ENCODE peak calls at places on chromosomes 7 and 10, in seven cellular contexts. H is pancreas; E is body of pancreas; M is CD8-positive, alpha-beta T cell; K is A549; J is cardiac muscle cell; A is transverse colon. F is an unnamed sample. For H3K4me1 and H3K9me3, the result is how much of the 10 kb centered on the place peaks cover.

GRCh38 chr7:100943693-100944092 is 5.6 kb upstream of the MUC3A start:
- DNase-seq in H (no peak), E (no peak), M (no peak), K (no peak), J (no peak), A (no peak), F (no peak)

GRCh38 chr7:37035631-37036030 is 311.3 kb upstream of the AOAH start:
- DNase-seq in H (no peak), E (no peak), M (no peak), K (no peak), J (no peak), A (no peak), F (no peak)

GRCh38 chr7:43535031-43535451 is 47.9 kb upstream of the STK17A start:
- DNase-seq in H (no peak), E (peak), M (no peak), K (no peak), J (no peak), A (no peak), F (no peak)

GRCh38 chr7:102273749-102274712 is 12.6 kb upstream of the SH2B2 start:
- DNase-seq in H (no peak), E (no peak), M (no peak), K (peak), J (peak), A (peak), F (no peak)

GRCh38 chr7:99672571-99672970 is 7.2 kb downstream of the CYP3A5 start:
- DNase-seq in H (no peak), E (no peak), M (no peak), K (no peak), J (no peak), A (no peak), F (no peak)

GRCh38 chr10:43598447-43598846 is 7.8 kb upstream of the ZNF485 start:
- DNase-seq in H (no peak), E (no peak), M (no peak), K (no peak), J (no peak), A (no peak), F (no peak)

GRCh38 chr7:140641532-140642191 is 1.0 kb upstream of the DENND2A start:
- DNase-seq in H (no peak), E (no peak), M (no peak), K (no peak), J (no peak), A (no peak), F (peak)

GRCh38 chr7:151057989-151058765 is 480 bp upstream of the CDK5 start:
- DNase-seq in H (peak), E (peak), M (peak), K (peak), J (peak), A (peak), F (peak)

GRCh38 chr7:24435002-24435401 is 138.2 kb upstream of the PALS2 start:
- DNase-seq in H (no peak), E (no peak), M (no peak), K (no peak), J (no peak), A (no peak), F (no peak)

GRCh38 chr7:1720325-1720724 is 50.2 kb downstream of the ELFN1 start:
- DNase-seq in H (no peak), E (no peak), M (no peak), K (no peak), J (no peak), A (no peak), F (no peak)

GRCh38 chr10:34049887-34050286 is 715.4 kb upstream of the NRP1 start:
- DNase-seq in H (no peak), E (no peak), M (no peak), K (peak), J (no peak), A (no peak), F (no peak)

GRCh38 chr10:47044741-47045140 is 133.5 kb downstream of the PTPN20 start:
- DNase-seq in H (no peak), E (no peak), M (no peak), K (no peak), J (no peak), A (no peak), F (no peak)

GRCh38 chr7:47227762-47228177 is 354.1 kb downstream of the TNS3 start:
- DNase-seq in H (no peak), E (peak), M (no peak), K (peak), J (no peak), A (peak), F (no peak)

GRCh38 chr10:90658791-90659190 is 199.0 kb downstream of the HTR7 start:
- DNase-seq in H (no peak), E (no peak), M (no peak), K (no peak), J (no peak), A (no peak), F (no peak)

GRCh38 chr7:95828824-95829428 is 56.6 kb downstream of the DYNC1I1 start:
- DNase-seq in H (no peak), E (no peak), M (no peak), K (no peak), J (no peak), A (no peak), F (no peak)

GRCh38 chr7:74175270-74175803 is 1.2 kb downstream of the EIF4H start:
- DNase-seq in H (no peak), E (no peak), M (no peak), K (no peak), J (no peak), A (no peak), F (no peak)

GRCh38 chr10:58264780-58265179 is 2.9 kb downstream of the IPMK start:
- DNase-seq in H (no peak), E (no peak), M (no peak), K (no peak), J (peak), A (no peak), F (no peak)

GRCh38 chr10:117139581-117140524 is 1.8 kb upstream of the VAX1 start:
- DNase-seq in H (no peak), E (no peak), M (no peak), K (no peak), J (no peak), A (no peak), F (no peak)

GRCh38 chr10:49560526-49560925 is 21.6 kb upstream of the ERCC6 start:
- DNase-seq in H (no peak), E (no peak), M (no peak), K (no peak), J (no peak), A (no peak), F (no peak)

GRCh38 chr10:75395171-75395954 is 6.2 kb downstream of the ZNF503 start:
- DNase-seq in H (peak), E (peak), M (no peak), K (peak), J (peak), A (peak), F (no peak)

GRCh38 chr10:116998172-116998571 is 6.8 kb downstream of the SHTN1 start:
- DNase-seq in H (no peak), E (no peak), M (no peak), K (no peak), J (no peak), A (no peak), F (no peak)

GRCh38 chr10:74643586-74643956 is 182.8 kb upstream of the KAT6B start:
- DNase-seq in H (no peak), E (no peak), M (no peak), K (no peak), J (no peak), A (no peak), F (no peak)

GRCh38 chr10:43853369-43853768 is 204.7 kb upstream of the ZNF32 start:
- DNase-seq in H (no peak), E (no peak), M (no peak), K (no peak), J (no peak), A (no peak), F (no peak)

GRCh38 chr7:106448346-106448991 is 163.7 kb upstream of the NAMPT start:
- DNase-seq in H (no peak), E (no peak), M (no peak), K (no peak), J (no peak), A (no peak), F (no peak)

GRCh38 chr10:3365630-3366029 is 193.0 kb upstream of the PITRM1 start:
- DNase-seq in H (no peak), E (no peak), M (no peak), K (peak), J (no peak), A (no peak), F (no peak)

GRCh38 chr10:103395754-103396066 is 565 bp downstream of the ATP5MK start:
- DNase-seq in H (no peak), E (no peak), M (no peak), K (no peak), J (peak), A (peak), F (no peak)

GRCh38 chr10:123287594-123288247 is 133.5 kb downstream of the BUB3 start:
- DNase-seq in H (no peak), E (no peak), M (no peak), K (peak), J (no peak), A (no peak), F (no peak)

GRCh38 chr10:48572414-48572813 is 32.5 kb downstream of the ARHGAP22 start:
- DNase-seq in H (no peak), E (no peak), M (no peak), K (no peak), J (no peak), A (no peak), F (no peak)

GRCh38 chr7:29192284-29192683 is 2.3 kb upstream of the CHN2 start:
- DNase-seq in H (no peak), E (no peak), M (no peak), K (no peak), J (no peak), A (no peak), F (no peak)
- H3K4me1 ChIP-seq in H (under half), E (half or more), M (under half), K (under half), J (under half), A (under half), F (under half)

GRCh38 chr7:684416-684815 is 42.1 kb upstream of the DNAAF5 start:
- DNase-seq in H (no peak), E (no peak), M (no peak), K (no peak), J (no peak), A (no peak), F (peak)

GRCh38 chr7:685540-685939 is 41.0 kb upstream of the DNAAF5 start:
- DNase-seq in H (no peak), E (no peak), M (no peak), K (no peak), J (no peak), A (no peak), F (no peak)

GRCh38 chr7:681551-682307 is 44.8 kb upstream of the DNAAF5 start:
- DNase-seq in H (no peak), E (no peak), M (no peak), K (no peak), J (no peak), A (no peak), F (peak)

GRCh38 chr7:682810-683209 is 43.7 kb upstream of the DNAAF5 start:
- DNase-seq in H (no peak), E (no peak), M (no peak), K (no peak), J (no peak), A (no peak), F (peak)

DNA sequence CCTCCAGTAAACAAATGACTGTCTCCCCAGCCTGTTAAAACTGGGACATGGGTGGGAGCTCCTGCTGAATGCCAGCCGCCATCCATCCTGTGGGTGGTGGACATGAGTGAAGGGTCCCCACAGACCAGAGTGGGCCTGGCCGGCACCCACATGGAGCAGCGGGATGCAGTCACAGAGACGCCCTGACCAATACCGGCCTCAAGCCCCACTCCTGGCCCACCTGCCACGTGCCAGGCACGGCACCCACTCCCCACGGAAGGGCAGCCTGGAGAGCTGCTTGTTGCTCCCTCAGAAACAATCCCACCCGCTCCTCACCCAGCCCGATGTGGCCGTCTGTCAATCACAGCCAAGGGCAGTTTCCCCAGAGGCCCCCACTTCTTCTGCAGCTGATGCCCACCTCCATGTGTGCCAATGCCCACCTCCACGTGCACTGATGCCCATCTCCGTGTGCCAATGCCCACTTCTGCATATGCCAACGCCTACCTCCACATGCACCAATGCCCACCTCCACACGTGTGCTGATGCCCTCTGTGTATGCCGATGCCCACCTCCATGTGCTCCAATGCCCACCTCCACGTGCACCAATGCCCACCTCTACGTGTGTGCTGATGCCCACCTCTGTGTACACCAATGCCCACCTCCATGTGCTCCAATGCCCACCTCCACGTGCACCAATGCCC is 42.8 kb upstream of the DNAAF5 start:
- DNase-seq in H (no peak), E (no peak), M (no peak), K (no peak), J (no peak), A (no peak), F (peak)
- H3K9me3 ChIP-seq in H (under half), E (under half), M (under half), K (under half), J (under half), A (under half), F (under half)

GRCh38 chr10:70364001-70364771 is 18.2 kb downstream of the LRRC20 start:
- DNase-seq in H (peak), E (peak), M (peak), K (peak), J (peak), A (peak), F (peak)

GRCh38 chr10:70367195-70367796 is 15.1 kb downstream of the LRRC20 start:
- DNase-seq in H (no peak), E (no peak), M (no peak), K (no peak), J (no peak), A (no peak), F (no peak)

GRCh38 chr10:70362357-70362756 is 20.1 kb downstream of the LRRC20 start:
- DNase-seq in H (no peak), E (no peak), M (no peak), K (no peak), J (no peak), A (no peak), F (no peak)

GRCh38 chr10:70363292-70363691 is 19.1 kb downstream of the LRRC20 start:
- DNase-seq in H (no peak), E (no peak), M (no peak), K (no peak), J (no peak), A (no peak), F (no peak)

DNA sequence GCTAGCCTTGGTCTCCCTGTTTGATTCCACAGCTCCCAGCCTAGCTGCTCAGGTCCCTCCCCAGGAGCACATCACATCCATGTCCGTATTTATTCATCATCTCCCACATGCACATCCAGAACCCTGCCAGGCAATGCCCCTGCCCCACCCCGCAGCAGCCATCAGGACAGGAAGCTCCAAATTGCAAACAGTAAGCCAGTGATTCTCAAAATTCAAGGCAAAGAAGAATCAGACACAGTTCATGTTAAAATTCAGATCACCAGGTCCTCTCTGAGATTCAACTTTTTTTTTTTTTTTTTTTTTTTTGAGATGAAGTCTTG is 17.7 kb downstream of the LRRC20 start:
- DNase-seq in H (no peak), E (no peak), M (no peak), K (no peak), J (no peak), A (no peak), F (no peak)
- TF ChIP-seq CTCF in H (peak), E (no peak), M (no peak), K (no peak), J (no peak), A (no peak), F (no peak)

DNA sequence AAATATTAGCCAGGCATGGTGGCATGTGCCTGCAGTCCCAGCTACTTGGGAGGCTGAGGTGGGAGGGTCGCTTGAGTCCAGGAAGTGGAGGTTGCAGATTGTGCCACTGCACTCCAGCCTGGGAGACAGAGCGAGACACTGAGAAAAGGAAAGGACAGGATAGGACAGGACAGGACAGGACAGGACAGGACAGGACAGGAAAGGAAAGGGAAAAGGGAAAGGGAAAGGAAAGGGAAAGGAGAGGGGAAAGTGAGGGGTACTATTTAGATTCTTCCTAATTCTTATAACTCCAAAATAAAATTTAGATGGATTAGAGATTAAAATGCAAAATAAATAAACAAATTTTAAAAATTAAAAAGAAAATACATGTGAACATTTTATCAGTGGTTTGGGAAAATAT is 58.7 kb downstream of the PIK3AP1 start:
- DNase-seq in H (no peak), E (no peak), M (no peak), K (no peak), J (no peak), A (no peak), F (no peak)
- H3K4me1 ChIP-seq in H (under half), E (under half), M (under half), K (under half), J (under half), A (under half), F (under half)

DNA sequence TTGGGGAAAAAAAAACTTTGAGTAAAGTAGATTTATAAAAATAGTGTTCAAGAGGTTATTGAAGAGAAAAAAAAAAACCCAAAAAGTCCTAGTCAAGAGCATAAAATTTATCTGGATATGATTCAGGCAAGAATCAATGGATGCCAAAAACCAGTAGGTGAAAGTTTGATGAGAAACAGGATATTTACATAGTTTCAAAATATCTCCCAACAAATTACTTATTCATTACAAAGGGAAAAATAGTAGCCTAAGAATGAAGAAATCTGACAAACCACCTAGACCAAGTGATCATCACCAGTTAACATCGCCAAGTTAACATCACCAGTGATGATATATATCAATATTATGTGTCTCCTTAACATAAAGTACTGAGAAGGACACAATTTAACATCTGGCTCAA is 85.2 kb downstream of the RNLS start:
- DNase-seq in H (no peak), E (no peak), M (no peak), K (no peak), J (no peak), A (no peak), F (no peak)
- H3K9me3 ChIP-seq in H (under half), E (under half), M (under half), K (under half), J (under half), A (under half), F (under half)

DNA sequence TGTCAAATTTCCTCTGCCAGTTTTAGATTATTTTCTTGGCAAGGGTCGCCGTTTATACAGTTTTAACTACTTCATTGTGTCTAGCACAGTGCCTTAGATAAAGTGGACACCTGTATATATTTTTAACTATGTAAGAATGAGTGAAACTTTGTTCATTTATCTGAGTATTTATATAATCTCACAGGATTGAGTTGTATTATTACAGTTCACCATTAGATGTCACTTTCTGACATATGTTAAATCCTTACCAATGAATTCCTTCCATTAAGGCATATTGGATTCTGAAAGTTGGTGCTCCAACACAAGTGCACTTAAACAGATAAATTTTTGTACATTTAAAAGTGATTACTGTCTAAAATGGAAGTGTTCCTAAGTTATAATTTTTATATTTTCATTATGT is 43.0 kb downstream of the ZMYND11 start:
- DNase-seq in H (no peak), E (no peak), M (no peak), K (peak), J (peak), A (no peak), F (no peak)
- TF ChIP-seq CTCF in H (no peak), E (no peak), M (peak), K (peak), J (peak), A (peak), F (peak)